ENCODE peak calls at places on chromosome 3, in ten cellular contexts. V, I, F, C, U, E, D, Q, S and X are unnamed samples.

GRCh38 chr3:27722957-27723802 is 1.1 kb upstream of the EOMES start:
- DNase-seq in V (no peak), I (no peak), F (no peak), C (no peak), U (no peak), E (no peak), D (no peak), Q (no peak), S (no peak), X (peak)

GRCh38 chr3:100838157-100838556 is 128.9 kb downstream of the TFG start:
- DNase-seq in V (no peak), I (no peak), F (no peak), C (no peak), U (no peak), E (no peak), D (no peak), Q (no peak), S (no peak), X (no peak)

GRCh38 chr3:170864525-170865208 is 5.3 kb downstream of the RPL22L1 start:
- DNase-seq in V (no peak), I (no peak), F (no peak), C (peak), U (no peak), E (no peak), D (no peak), Q (no peak), S (no peak), X (peak)

GRCh38 chr3:43858052-43858701 is 167.4 kb downstream of the ABHD5 start:
- DNase-seq in V (no peak), I (no peak), F (no peak), C (no peak), U (no peak), E (no peak), D (no peak), Q (no peak), S (no peak), X (no peak)

GRCh38 chr3:45659661-45660566 is 29.3 kb upstream of the SACM1L start:
- DNase-seq in V (no peak), I (peak), F (peak), C (peak), U (peak), E (peak), D (no peak), Q (peak), S (peak), X (peak)

GRCh38 chr3:59821274-59821673 is 771.4 kb upstream of the CFAP20DC start:
- DNase-seq in V (no peak), I (no peak), F (no peak), C (no peak), U (no peak), E (no peak), D (no peak), Q (no peak), S (peak), X (no peak)

GRCh38 chr3:88113311-88114162 is 36.2 kb upstream of the C3orf38 start:
- DNase-seq in V (peak), I (peak), F (peak), C (peak), U (peak), E (peak), D (peak), Q (peak), S (peak), X (peak)

GRCh38 chr3:108103971-108104797 is 13.4 kb upstream of the CD47 start:
- DNase-seq in V (no peak), I (no peak), F (peak), C (no peak), U (no peak), E (no peak), D (peak), Q (no peak), S (no peak), X (peak)

GRCh38 chr3:139555249-139555648 is 15.7 kb upstream of the RBP1 start:
- DNase-seq in V (no peak), I (no peak), F (no peak), C (no peak), U (no peak), E (no peak), D (no peak), Q (no peak), S (no peak), X (no peak)

GRCh38 chr3:106826861-106827311 is 550.4 kb upstream of the CCDC54 start:
- DNase-seq in V (no peak), I (no peak), F (peak), C (no peak), U (no peak), E (no peak), D (no peak), Q (no peak), S (no peak), X (no peak)

GRCh38 chr3:117553461-117553860 is 843.9 kb downstream of the TUSC7 start:
- DNase-seq in V (no peak), I (no peak), F (peak), C (no peak), U (peak), E (no peak), D (no peak), Q (no peak), S (no peak), X (peak)

GRCh38 chr3:131142580-131142979 is 115.9 kb downstream of the NEK11 start:
- DNase-seq in V (no peak), I (no peak), F (no peak), C (no peak), U (no peak), E (no peak), D (no peak), Q (no peak), S (no peak), X (peak)

GRCh38 chr3:129461022-129461421 is 21.0 kb downstream of the IFT122 start:
- DNase-seq in V (no peak), I (no peak), F (peak), C (no peak), U (no peak), E (no peak), D (no peak), Q (no peak), S (no peak), X (peak)

GRCh38 chr3:55668359-55668758 is 181.3 kb upstream of the WNT5A start:
- DNase-seq in V (no peak), I (no peak), F (peak), C (no peak), U (no peak), E (no peak), D (no peak), Q (no peak), S (no peak), X (no peak)

GRCh38 chr3:49476563-49476962 is 6.5 kb downstream of the DAG1 start:
- DNase-seq in V (no peak), I (no peak), F (no peak), C (no peak), U (no peak), E (no peak), D (no peak), Q (no peak), S (no peak), X (peak)